ENCODE peak calls at places on chromosomes 1 and 21, in five cellular contexts. P is NB4, C is GM06990, R is GM12865, Y is OCI-LY7. X is an unnamed sample.

GRCh38 chr1:39195166-39196111 is 9.1 kb upstream of the MACF1 start:
- DNase-seq in R (peak; percentile 57), C (peak; percentile 47), P (no peak), Y (no peak), X (no peak)

GRCh38 chr1:38522998-38523939 is 336.3 kb downstream of the RRAGC start:
- DNase-seq in R (no peak), P (no peak), Y (no peak), C (no peak), X (no peak)

GRCh38 chr1:224623743-224624333 is 7.7 kb downstream of the CNIH3 start:
- DNase-seq in R (peak; percentile 67), Y (peak; percentile 17), C (no peak), P (peak; percentile 96), X (no peak)

GRCh38 chr1:54136269-54136896 is 16.4 kb downstream of the CDCP2 start:
- DNase-seq in C (no peak), R (no peak), P (no peak), Y (no peak), X (no peak)

GRCh38 chr1:165574295-165574694 is 30.5 kb downstream of the LRRC52 start:
- DNase-seq in P (no peak), Y (no peak), C (no peak), R (no peak), X (no peak)

GRCh38 chr1:156295391-156295947 is at the start of gene GLMP:
- DNase-seq in R (peak; percentile 59), Y (no peak), P (no peak), C (peak; percentile 27), X (no peak)

GRCh38 chr21:18155508-18156193 is 89.0 kb upstream of the CHODL start:
- DNase-seq in P (no peak), R (peak; percentile 14), C (no peak), Y (no peak), X (no peak)

GRCh38 chr1:79128726-79129125 is 122.2 kb upstream of the ADGRL4 start:
- DNase-seq in P (no peak), C (no peak), R (no peak), Y (no peak), X (no peak)

GRCh38 chr21:22062472-22063139 is 1064.4 kb downstream of the NCAM2 start:
- DNase-seq in C (no peak), Y (no peak), P (no peak), R (no peak), X (no peak)

GRCh38 chr21:45278156-45278911 is 9.4 kb downstream of the POFUT2 start:
- DNase-seq in P (no peak), Y (no peak), R (no peak), C (no peak), X (no peak)

GRCh38 chr1:85607126-85607912 is 26.8 kb downstream of the CCN1 start:
- DNase-seq in R (no peak), Y (no peak), C (no peak), P (no peak), X (no peak)

GRCh38 chr1:150352883-150353282 is 11.1 kb upstream of the RPRD2 start:
- DNase-seq in C (no peak), Y (no peak), R (no peak), P (no peak), X (no peak)

GRCh38 chr1:158716335-158716734 is 4.2 kb downstream of the OR6K3 start:
- DNase-seq in C (peak; percentile 13), R (peak; percentile 32), Y (no peak), P (no peak), X (no peak)

GRCh38 chr1:153544453-153545066 is 1.0 kb downstream of the S100A4 start:
- DNase-seq in C (no peak), Y (no peak), P (no peak), R (no peak), X (no peak)

GRCh38 chr1:154741327-154741726 is 128.8 kb downstream of the KCNN3 start:
- DNase-seq in Y (no peak), R (no peak), P (no peak), C (no peak), X (no peak)

GRCh38 chr21:28737671-28738279 is 254.9 kb downstream of the LTN1 start:
- DNase-seq in Y (no peak), P (no peak), C (no peak), R (no peak), X (no peak)

GRCh38 chr1:198686069-198686728 is 47.4 kb downstream of the PTPRC start:
- DNase-seq in Y (peak; percentile 55), P (peak; percentile 63), C (no peak), R (peak; percentile 25), X (no peak)

GRCh38 chr1:45009956-45010854 is 919 bp downstream of the HECTD3 start:
- DNase-seq in R (peak; percentile 30), Y (peak; percentile 31), C (peak; percentile 45), P (peak; percentile 19), X (no peak)

GRCh38 chr1:27341525-27342252 is at the start of gene SYTL1:
- DNase-seq in P (peak; percentile 96), C (peak; percentile 84), R (peak; percentile 64), Y (peak; percentile 90), X (no peak)

GRCh38 chr1:113429461-113430153 is 39.3 kb downstream of the MAGI3 start:
- DNase-seq in C (no peak), P (no peak), Y (no peak), R (peak; percentile 26), X (no peak)

DNA sequence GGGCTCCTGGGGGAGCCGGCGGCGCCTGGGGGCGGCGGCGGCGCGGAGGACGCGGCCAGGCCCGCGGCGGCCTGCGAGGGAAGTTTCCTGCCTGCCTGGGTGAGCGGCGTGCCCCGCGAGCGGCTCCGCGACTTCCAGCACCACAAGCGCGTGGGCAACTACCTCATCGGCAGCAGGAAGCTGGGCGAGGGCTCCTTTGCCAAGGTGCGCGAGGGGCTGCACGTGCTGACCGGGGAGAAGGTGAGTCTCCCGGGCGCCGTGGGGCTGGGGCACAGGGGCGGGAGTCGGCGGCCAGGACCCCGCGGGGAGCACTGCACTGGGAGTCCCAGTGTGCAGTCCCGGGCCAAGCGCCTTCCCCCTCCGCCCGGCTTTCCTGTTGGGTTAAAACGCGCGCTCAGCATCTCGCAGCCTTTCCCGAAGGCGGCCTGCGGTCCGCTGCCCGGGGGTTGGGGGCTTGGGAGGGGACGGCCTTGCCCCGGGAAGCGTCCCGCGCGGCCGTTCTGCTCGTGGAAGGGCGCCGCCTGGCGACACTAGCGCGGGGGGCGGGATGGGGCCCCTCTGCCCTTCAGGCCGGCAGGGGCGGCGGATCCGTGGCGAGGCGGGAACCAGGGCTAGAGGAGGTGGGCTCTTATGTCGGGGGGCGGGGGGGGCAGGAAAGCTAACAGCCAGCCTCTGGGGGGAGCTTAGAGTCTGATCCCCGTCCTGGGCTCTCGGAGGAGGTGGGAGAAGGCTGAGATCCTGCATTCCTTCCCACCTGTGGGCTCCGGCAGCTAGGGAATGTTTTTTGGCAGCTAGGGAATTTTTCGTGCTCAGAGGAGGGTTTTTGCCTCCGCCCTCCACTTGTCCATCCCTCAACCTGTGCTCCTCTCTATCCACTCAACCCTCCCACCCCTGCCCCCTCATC is 1.1 kb downstream of the HUNK start:
- DNase-seq in R (peak; percentile 11), P (peak; percentile 74), C (peak; percentile 22), Y (peak; percentile 39), X (no peak)
- H3K4me3 ChIP-seq in R (no peak overlapping the region), P (peak overlapping the region; percentile 56), C (no peak overlapping the region), Y (peak overlapping the region; percentile 61), X (no peak overlapping the region)

GRCh38 chr1:227954163-227954850 is 6.6 kb upstream of the WNT9A start:
- DNase-seq in Y (no peak), P (no peak), R (no peak), C (no peak), X (no peak)
- TF ChIP-seq CTCF in Y (peak; percentile 36), P (no peak), R (no peak), C (no peak), X (no peak)

GRCh38 chr1:20588634-20589225 is at the start of gene CDA:
- DNase-seq in C (no peak), R (no peak), P (peak; percentile 20), Y (no peak), X (no peak)
- H3K4me3 ChIP-seq in C (no peak within 1 kb of the TSS), R (no peak within 1 kb of the TSS), P (peak within 1 kb of the TSS; percentile 21), Y (no peak within 1 kb of the TSS), X (no peak within 1 kb of the TSS)

GRCh38 chr1:19080715-19081114 is 124.2 kb upstream of the IFFO2 start:
- DNase-seq in P (no peak), Y (no peak), C (no peak), R (no peak), X (no peak)
- TF ChIP-seq CTCF in P (no peak), Y (no peak), C (no peak), R (no peak), X (no peak)

GRCh38 chr1:25899792-25900191 is 6.4 kb downstream of the STMN1 start:
- DNase-seq in R (no peak), C (no peak), P (no peak), Y (no peak), X (no peak)

GRCh38 chr1:25900209-25900608 is 6.0 kb downstream of the STMN1 start:
- DNase-seq in C (no peak), R (no peak), Y (no peak), P (no peak), X (no peak)

GRCh38 chr1:25903986-25904385 is 2.2 kb downstream of the STMN1 start:
- DNase-seq in R (no peak), C (no peak), P (no peak), Y (no peak), X (no peak)

GRCh38 chr1:25904942-25905679 is 1.1 kb downstream of the STMN1 start:
- DNase-seq in R (peak; percentile 97), P (peak; percentile 95), C (peak; percentile 96), Y (peak; percentile 96), X (peak; percentile 73)

GRCh38 chr1:25902462-25902861 is 3.8 kb downstream of the STMN1 start:
- DNase-seq in C (no peak), Y (no peak), R (no peak), P (no peak), X (no peak)
- H3K4me3 ChIP-seq in C (no peak overlapping the region), Y (no peak overlapping the region), R (no peak overlapping the region), P (peak overlapping the region; percentile 14), X (no peak overlapping the region)

X was measured in GM12864.